ENCODE peak calls at places on chromosomes 3 and 15, in seven cellular contexts. One of them, this sample, is unnamed.

GRCh38 chr3:127673191-127674098 is 693 bp downstream of the ABTB1 start:
- DNase-seq in mucosa of descending colon: peak; percentile 85
- DNase-seq in lower lobe of right lung: peak; percentile 82
- DNase-seq in heart left ventricle: peak; percentile 85
- DNase-seq in naive thymus-derived CD4-positive, alpha-beta T cell: peak; percentile 56
- DNase-seq in ovary: peak; percentile 53
- DNase-seq in uterus: peak; percentile 51
- DNase-seq in this sample: peak; percentile 31

GRCh38 chr3:28317438-28318022 is 31.0 kb upstream of the ZCWPW2 start:
- DNase-seq in mucosa of descending colon: no peak
- DNase-seq in lower lobe of right lung: no peak
- DNase-seq in heart left ventricle: no peak
- DNase-seq in naive thymus-derived CD4-positive, alpha-beta T cell: peak; percentile 47
- DNase-seq in ovary: no peak
- DNase-seq in uterus: no peak
- DNase-seq in this sample: peak; percentile 8

GRCh38 chr3:72738752-72739520 is 109.3 kb downstream of the SHQ1 start:
- DNase-seq in mucosa of descending colon: peak; percentile 80
- DNase-seq in lower lobe of right lung: peak; percentile 67
- DNase-seq in heart left ventricle: peak; percentile 72
- DNase-seq in naive thymus-derived CD4-positive, alpha-beta T cell: peak; percentile 84
- DNase-seq in ovary: no peak
- DNase-seq in uterus: no peak
- DNase-seq in this sample: peak; percentile 64

GRCh38 chr3:125062904-125063618 is 7.3 kb upstream of the HEG1 start:
- DNase-seq in mucosa of descending colon: no peak
- DNase-seq in lower lobe of right lung: no peak
- DNase-seq in heart left ventricle: no peak
- DNase-seq in naive thymus-derived CD4-positive, alpha-beta T cell: no peak
- DNase-seq in ovary: no peak
- DNase-seq in uterus: no peak
- DNase-seq in this sample: no peak

GRCh38 chr15:25178835-25179672 is 224.3 kb downstream of the SNRPN start:
- DNase-seq in mucosa of descending colon: peak; percentile 19
- DNase-seq in lower lobe of right lung: peak; percentile 30
- DNase-seq in heart left ventricle: peak; percentile 40
- DNase-seq in naive thymus-derived CD4-positive, alpha-beta T cell: no peak
- DNase-seq in ovary: peak; percentile 1
- DNase-seq in uterus: peak; percentile 4
- DNase-seq in this sample: no peak

GRCh38 chr3:76352069-76352847 is 566.9 kb upstream of the ZNF717 start:
- DNase-seq in mucosa of descending colon: no peak
- DNase-seq in lower lobe of right lung: no peak
- DNase-seq in heart left ventricle: no peak
- DNase-seq in naive thymus-derived CD4-positive, alpha-beta T cell: no peak
- DNase-seq in ovary: no peak
- DNase-seq in uterus: no peak
- DNase-seq in this sample: no peak

GRCh38 chr3:36409862-36410261 is 29.6 kb downstream of the STAC start:
- DNase-seq in mucosa of descending colon: no peak
- DNase-seq in lower lobe of right lung: no peak
- DNase-seq in heart left ventricle: no peak
- DNase-seq in naive thymus-derived CD4-positive, alpha-beta T cell: no peak
- DNase-seq in ovary: no peak
- DNase-seq in uterus: no peak
- DNase-seq in this sample: no peak

GRCh38 chr3:55718475-55718874 is 231.4 kb upstream of the WNT5A start:
- DNase-seq in mucosa of descending colon: no peak
- DNase-seq in lower lobe of right lung: no peak
- DNase-seq in heart left ventricle: no peak
- DNase-seq in naive thymus-derived CD4-positive, alpha-beta T cell: no peak
- DNase-seq in ovary: peak; percentile 29
- DNase-seq in uterus: no peak
- DNase-seq in this sample: no peak

GRCh38 chr3:189170559-189170958 is 1.2 kb upstream of the TPRG1 start:
- DNase-seq in mucosa of descending colon: no peak
- DNase-seq in lower lobe of right lung: no peak
- DNase-seq in heart left ventricle: no peak
- DNase-seq in naive thymus-derived CD4-positive, alpha-beta T cell: no peak
- DNase-seq in ovary: no peak
- DNase-seq in uterus: no peak
- DNase-seq in this sample: no peak

GRCh38 chr3:66053783-66054094 is 15.0 kb upstream of the MAGI1 start:
- DNase-seq in mucosa of descending colon: no peak
- DNase-seq in lower lobe of right lung: no peak
- DNase-seq in heart left ventricle: no peak
- DNase-seq in naive thymus-derived CD4-positive, alpha-beta T cell: no peak
- DNase-seq in ovary: no peak
- DNase-seq in uterus: no peak
- DNase-seq in this sample: no peak

GRCh38 chr3:115110830-115111229 is 36.3 kb downstream of the ZBTB20 start:
- DNase-seq in mucosa of descending colon: no peak
- DNase-seq in lower lobe of right lung: no peak
- DNase-seq in heart left ventricle: no peak
- DNase-seq in naive thymus-derived CD4-positive, alpha-beta T cell: no peak
- DNase-seq in ovary: no peak
- DNase-seq in uterus: no peak
- DNase-seq in this sample: no peak

GRCh38 chr3:171225101-171225674 is 198.7 kb upstream of the SLC2A2 start:
- DNase-seq in mucosa of descending colon: no peak
- DNase-seq in lower lobe of right lung: no peak
- DNase-seq in heart left ventricle: no peak
- DNase-seq in naive thymus-derived CD4-positive, alpha-beta T cell: peak; percentile 59
- DNase-seq in ovary: no peak
- DNase-seq in uterus: no peak
- DNase-seq in this sample: no peak

GRCh38 chr3:151301787-151302186 is 14.8 kb downstream of the GPR87 start:
- DNase-seq in mucosa of descending colon: no peak
- DNase-seq in lower lobe of right lung: no peak
- DNase-seq in heart left ventricle: no peak
- DNase-seq in naive thymus-derived CD4-positive, alpha-beta T cell: no peak
- DNase-seq in ovary: no peak
- DNase-seq in uterus: no peak
- DNase-seq in this sample: no peak

GRCh38 chr3:126781889-126782491 is 78.0 kb downstream of the CHCHD6 start:
- DNase-seq in mucosa of descending colon: no peak
- DNase-seq in lower lobe of right lung: no peak
- DNase-seq in heart left ventricle: no peak
- DNase-seq in naive thymus-derived CD4-positive, alpha-beta T cell: no peak
- DNase-seq in ovary: no peak
- DNase-seq in uterus: peak; percentile 30
- DNase-seq in this sample: no peak

GRCh38 chr3:170178631-170179030 is 2.9 kb downstream of the PHC3 start:
- DNase-seq in mucosa of descending colon: no peak
- DNase-seq in lower lobe of right lung: no peak
- DNase-seq in heart left ventricle: no peak
- DNase-seq in naive thymus-derived CD4-positive, alpha-beta T cell: peak; percentile 74
- DNase-seq in ovary: no peak
- DNase-seq in uterus: no peak
- DNase-seq in this sample: peak; percentile 51

GRCh38 chr3:167835953-167836352 is 100.4 kb downstream of the SERPINI1 start:
- DNase-seq in mucosa of descending colon: no peak
- DNase-seq in lower lobe of right lung: no peak
- DNase-seq in heart left ventricle: no peak
- DNase-seq in naive thymus-derived CD4-positive, alpha-beta T cell: no peak
- DNase-seq in ovary: no peak
- DNase-seq in uterus: no peak
- DNase-seq in this sample: no peak

GRCh38 chr3:98508582-98508981 is 11.1 kb downstream of the OR5K2 start:
- DNase-seq in mucosa of descending colon: no peak
- DNase-seq in lower lobe of right lung: no peak
- DNase-seq in heart left ventricle: no peak
- DNase-seq in naive thymus-derived CD4-positive, alpha-beta T cell: no peak
- DNase-seq in ovary: no peak
- DNase-seq in uterus: no peak
- DNase-seq in this sample: no peak

GRCh38 chr15:20644026-20644425 is 102.4 kb upstream of the GOLGA6L6 start:
- DNase-seq in mucosa of descending colon: no peak
- DNase-seq in lower lobe of right lung: no peak
- DNase-seq in heart left ventricle: no peak
- DNase-seq in naive thymus-derived CD4-positive, alpha-beta T cell: no peak
- DNase-seq in ovary: no peak
- DNase-seq in uterus: no peak
- DNase-seq in this sample: no peak

GRCh38 chr3:29705906-29706507 is 425.1 kb downstream of the RBMS3 start:
- DNase-seq in mucosa of descending colon: no peak
- DNase-seq in lower lobe of right lung: no peak
- DNase-seq in heart left ventricle: no peak
- DNase-seq in naive thymus-derived CD4-positive, alpha-beta T cell: no peak
- DNase-seq in ovary: no peak
- DNase-seq in uterus: no peak
- DNase-seq in this sample: no peak

GRCh38 chr15:94582368-94582767 is 351.0 kb downstream of the MCTP2 start:
- DNase-seq in mucosa of descending colon: no peak
- DNase-seq in lower lobe of right lung: no peak
- DNase-seq in heart left ventricle: no peak
- DNase-seq in naive thymus-derived CD4-positive, alpha-beta T cell: no peak
- DNase-seq in ovary: no peak
- DNase-seq in uterus: no peak
- DNase-seq in this sample: no peak

GRCh38 chr3:177357352-177358084 is 160.2 kb upstream of the TBL1XR1 start:
- DNase-seq in mucosa of descending colon: no peak
- DNase-seq in lower lobe of right lung: no peak
- DNase-seq in heart left ventricle: no peak
- DNase-seq in naive thymus-derived CD4-positive, alpha-beta T cell: no peak
- DNase-seq in ovary: peak; percentile 20
- DNase-seq in uterus: peak; percentile 40
- DNase-seq in this sample: no peak

GRCh38 chr15:59993950-59994401 is 10.1 kb upstream of the FOXB1 start:
- DNase-seq in mucosa of descending colon: no peak
- DNase-seq in lower lobe of right lung: no peak
- DNase-seq in heart left ventricle: no peak
- DNase-seq in naive thymus-derived CD4-positive, alpha-beta T cell: no peak
- DNase-seq in ovary: no peak
- DNase-seq in uterus: no peak
- DNase-seq in this sample: no peak

GRCh38 chr3:49806838-49807237 is 3.8 kb downstream of the INKA1 start:
- DNase-seq in mucosa of descending colon: no peak
- DNase-seq in lower lobe of right lung: no peak
- DNase-seq in heart left ventricle: no peak
- DNase-seq in naive thymus-derived CD4-positive, alpha-beta T cell: no peak
- DNase-seq in ovary: no peak
- DNase-seq in uterus: no peak
- DNase-seq in this sample: no peak
- H3K4me3 ChIP-seq in mucosa of descending colon: no peak overlapping the region
- H3K4me3 ChIP-seq in lower lobe of right lung: no peak overlapping the region
- H3K4me3 ChIP-seq in heart left ventricle: no peak overlapping the region
- H3K4me3 ChIP-seq in naive thymus-derived CD4-positive, alpha-beta T cell: no peak overlapping the region
- H3K4me3 ChIP-seq in ovary: no peak overlapping the region
- H3K4me3 ChIP-seq in uterus: no peak overlapping the region
- H3K4me3 ChIP-seq in this sample: no peak overlapping the region

DNA sequence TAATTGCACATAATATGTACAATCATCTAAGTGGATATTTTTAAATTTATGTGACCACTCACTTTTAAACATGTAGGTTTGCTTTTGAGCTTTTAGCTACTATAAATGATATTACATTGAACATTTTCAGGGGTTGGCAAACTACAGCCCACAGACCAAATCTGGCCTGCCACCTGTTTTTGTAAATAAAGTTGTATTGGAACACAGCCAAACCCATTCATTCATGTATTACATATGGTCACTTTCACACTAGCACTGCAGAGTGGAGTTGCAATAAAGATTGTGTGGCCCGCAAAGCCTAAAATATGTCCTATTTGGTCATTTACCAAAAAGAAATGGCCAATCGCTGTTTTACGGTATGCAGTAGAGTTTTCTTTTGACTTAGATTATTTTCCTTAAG is 21.2 kb downstream of the CMTM7 start:
- DNase-seq in mucosa of descending colon: no peak
- DNase-seq in lower lobe of right lung: no peak
- DNase-seq in heart left ventricle: no peak
- DNase-seq in naive thymus-derived CD4-positive, alpha-beta T cell: no peak
- DNase-seq in ovary: no peak
- DNase-seq in uterus: no peak
- DNase-seq in this sample: no peak
- H3K4me1 ChIP-seq in mucosa of descending colon: no peaks in the 10 kb centered on the region
- H3K4me1 ChIP-seq in lower lobe of right lung: peaks cover 47% of the 10 kb centered on the region
- H3K4me1 ChIP-seq in heart left ventricle: no peaks in the 10 kb centered on the region
- H3K4me1 ChIP-seq in naive thymus-derived CD4-positive, alpha-beta T cell: peaks cover 17% of the 10 kb centered on the region
- H3K4me1 ChIP-seq in ovary: no peaks in the 10 kb centered on the region
- H3K4me1 ChIP-seq in uterus: no peaks in the 10 kb centered on the region
- H3K4me1 ChIP-seq in this sample: peaks cover 16% of the 10 kb centered on the region

DNA sequence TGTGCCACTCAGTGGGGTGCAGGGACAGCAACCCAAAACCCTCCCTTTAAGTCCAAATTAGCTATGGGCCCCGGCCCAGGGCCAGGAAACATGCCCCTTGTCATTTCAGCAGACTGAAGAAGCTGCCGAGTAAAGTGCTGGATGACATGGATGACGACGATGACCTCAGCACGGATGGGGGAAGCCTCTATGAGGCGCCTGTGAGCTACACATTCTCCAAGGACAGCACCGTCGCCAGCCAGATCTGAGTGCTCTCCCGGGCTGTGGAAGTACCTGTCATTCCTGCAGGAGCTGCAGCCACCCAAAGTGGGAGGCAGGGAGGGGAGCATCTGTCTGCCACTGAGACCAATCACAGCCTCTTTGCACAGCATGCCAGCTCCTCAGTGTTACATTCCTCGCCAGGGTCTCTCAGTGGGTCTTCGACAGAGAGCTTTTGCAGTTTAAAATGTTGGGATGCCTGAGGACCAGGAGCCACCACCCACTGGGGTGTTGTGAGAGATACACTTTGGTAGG is 44.4 kb upstream of the MYZAP start:
- DNase-seq in mucosa of descending colon: no peak
- DNase-seq in lower lobe of right lung: no peak
- DNase-seq in heart left ventricle: no peak
- DNase-seq in naive thymus-derived CD4-positive, alpha-beta T cell: no peak
- DNase-seq in ovary: no peak
- DNase-seq in uterus: no peak
- DNase-seq in this sample: no peak
- H3K4me3 ChIP-seq in mucosa of descending colon: no peak overlapping the region
- H3K4me3 ChIP-seq in lower lobe of right lung: no peak overlapping the region
- H3K4me3 ChIP-seq in heart left ventricle: no peak overlapping the region
- H3K4me3 ChIP-seq in naive thymus-derived CD4-positive, alpha-beta T cell: no peak overlapping the region
- H3K4me3 ChIP-seq in ovary: no peak overlapping the region
- H3K4me3 ChIP-seq in uterus: no peak overlapping the region
- H3K4me3 ChIP-seq in this sample: no peak overlapping the region

DNA sequence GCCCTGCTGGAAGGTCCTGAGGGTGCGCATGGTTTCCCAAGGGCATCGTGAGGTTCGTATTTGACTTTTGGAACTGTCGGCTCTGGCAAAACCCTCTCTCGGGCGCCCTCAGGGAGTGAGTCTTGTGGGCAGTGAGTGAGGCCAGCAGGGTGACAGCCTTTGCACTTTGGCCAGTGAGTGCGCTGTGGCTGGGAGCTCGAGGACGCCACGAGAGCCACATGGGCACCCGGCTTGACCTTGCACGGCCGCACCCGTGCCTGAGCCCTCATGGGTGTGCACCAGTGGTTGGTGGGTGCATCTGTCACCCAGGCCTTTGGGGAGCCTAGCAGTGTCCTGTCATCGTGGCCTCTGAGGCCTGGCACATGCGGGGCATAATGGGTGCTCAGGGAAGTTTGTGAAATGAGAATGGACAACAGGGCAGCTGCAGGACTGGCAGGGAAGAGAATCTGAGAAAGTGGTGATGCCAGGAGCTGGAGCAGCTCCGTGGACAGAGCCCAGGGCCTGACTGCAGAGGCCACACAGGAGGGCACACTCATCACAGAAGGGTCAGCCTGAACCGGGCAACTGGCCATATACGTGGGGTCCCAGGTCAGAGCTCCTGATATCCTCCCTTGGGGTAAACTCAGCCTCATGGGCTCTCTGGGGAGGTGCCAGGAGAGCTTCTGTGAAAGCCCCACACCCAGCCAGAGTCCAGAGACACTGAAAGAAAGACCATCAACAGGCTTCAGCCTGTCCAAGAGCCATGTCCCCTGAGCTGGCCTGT is 30.4 kb upstream of the SNRPA1 start:
- DNase-seq in mucosa of descending colon: no peak
- DNase-seq in lower lobe of right lung: no peak
- DNase-seq in heart left ventricle: no peak
- DNase-seq in naive thymus-derived CD4-positive, alpha-beta T cell: no peak
- DNase-seq in ovary: no peak
- DNase-seq in uterus: no peak
- DNase-seq in this sample: no peak
- H3K4me1 ChIP-seq in mucosa of descending colon: peaks cover 3% of the 10 kb centered on the region
- H3K4me1 ChIP-seq in lower lobe of right lung: no peaks in the 10 kb centered on the region
- H3K4me1 ChIP-seq in heart left ventricle: no peaks in the 10 kb centered on the region
- H3K4me1 ChIP-seq in naive thymus-derived CD4-positive, alpha-beta T cell: peaks cover 5% of the 10 kb centered on the region
- H3K4me1 ChIP-seq in ovary: no peaks in the 10 kb centered on the region
- H3K4me1 ChIP-seq in uterus: no peaks in the 10 kb centered on the region
- H3K4me1 ChIP-seq in this sample: peaks cover 9% of the 10 kb centered on the region